ENCODE peak calls at places on chromosomes 4 and X, in seven cellular contexts. One of them, this sample, is unnamed.

GRCh38 chrX:18677140-18677834 is 5.4 kb upstream of the RS1 start:
- DNase-seq in GM23248: no peak
- DNase-seq in OCI-LY7: no peak
- DNase-seq in MM.1S: no peak
- DNase-seq in neural progenitor cell: no peak
- DNase-seq in GM23338: no peak
- DNase-seq in hepatocyte: no peak
- DNase-seq in this sample: no peak

GRCh38 chrX:9183481-9183880 is 149.6 kb upstream of the FAM9B start:
- DNase-seq in GM23338: no peak
- DNase-seq in MM.1S: no peak
- DNase-seq in OCI-LY7: no peak
- DNase-seq in neural progenitor cell: no peak
- DNase-seq in hepatocyte: no peak
- DNase-seq in GM23248: no peak
- DNase-seq in this sample: peak; percentile 76

GRCh38 chr4:29571322-29571721 is 1148.8 kb upstream of the PCDH7 start:
- DNase-seq in OCI-LY7: no peak
- DNase-seq in GM23248: no peak
- DNase-seq in neural progenitor cell: no peak
- DNase-seq in GM23338: no peak
- DNase-seq in MM.1S: no peak
- DNase-seq in hepatocyte: no peak
- DNase-seq in this sample: no peak

GRCh38 chr4:22969314-22969896 is 276.7 kb downstream of the GBA3 start:
- DNase-seq in neural progenitor cell: peak; percentile 32
- DNase-seq in GM23248: peak; percentile 25
- DNase-seq in hepatocyte: peak; percentile 30
- DNase-seq in OCI-LY7: no peak
- DNase-seq in GM23338: peak; percentile 3
- DNase-seq in MM.1S: no peak
- DNase-seq in this sample: peak; percentile 86

GRCh38 chr4:158870282-158871049 is 101.6 kb downstream of the FNIP2 start:
- DNase-seq in OCI-LY7: peak; percentile 49
- DNase-seq in MM.1S: no peak
- DNase-seq in neural progenitor cell: peak; percentile 63
- DNase-seq in hepatocyte: no peak
- DNase-seq in GM23248: no peak
- DNase-seq in GM23338: peak; percentile 72
- DNase-seq in this sample: no peak

GRCh38 chr4:151852202-151852601 is 91.4 kb upstream of the GATB start:
- DNase-seq in MM.1S: no peak
- DNase-seq in OCI-LY7: no peak
- DNase-seq in GM23338: no peak
- DNase-seq in neural progenitor cell: no peak
- DNase-seq in GM23248: no peak
- DNase-seq in hepatocyte: no peak
- DNase-seq in this sample: no peak

GRCh38 chr4:82899339-82899738 is 1.2 kb upstream of the THAP9 start:
- DNase-seq in hepatocyte: no peak
- DNase-seq in GM23248: peak; percentile 43
- DNase-seq in GM23338: no peak
- DNase-seq in neural progenitor cell: no peak
- DNase-seq in MM.1S: no peak
- DNase-seq in OCI-LY7: peak; percentile 33
- DNase-seq in this sample: no peak

GRCh38 chrX:39633293-39633692 is 464.5 kb downstream of the BCOR start:
- DNase-seq in neural progenitor cell: no peak
- DNase-seq in GM23248: peak; percentile 53
- DNase-seq in MM.1S: no peak
- DNase-seq in OCI-LY7: no peak
- DNase-seq in GM23338: no peak
- DNase-seq in hepatocyte: no peak
- DNase-seq in this sample: no peak

GRCh38 chrX:119685225-119686066 is 7.5 kb downstream of the SEPTIN6 start:
- DNase-seq in MM.1S: peak; percentile 82
- DNase-seq in hepatocyte: no peak
- DNase-seq in GM23338: no peak
- DNase-seq in OCI-LY7: peak; percentile 75
- DNase-seq in neural progenitor cell: no peak
- DNase-seq in GM23248: peak; percentile 60
- DNase-seq in this sample: no peak

GRCh38 chr4:104901438-104901837 is 245.2 kb upstream of the TET2 start:
- DNase-seq in neural progenitor cell: peak; percentile 43
- DNase-seq in GM23338: peak; percentile 45
- DNase-seq in GM23248: no peak
- DNase-seq in MM.1S: no peak
- DNase-seq in hepatocyte: peak; percentile 21
- DNase-seq in OCI-LY7: no peak
- DNase-seq in this sample: no peak
- TF ChIP-seq EZH2phosphoT487 in neural progenitor cell: no peak
- TF ChIP-seq EZH2phosphoT487 in GM23338: no peak
- TF ChIP-seq EZH2phosphoT487 in GM23248: no peak
- TF ChIP-seq EZH2phosphoT487 in MM.1S: no peak
- TF ChIP-seq EZH2phosphoT487 in hepatocyte: no peak
- TF ChIP-seq EZH2phosphoT487 in OCI-LY7: no peak
- TF ChIP-seq EZH2phosphoT487 in this sample: no peak

DNA sequence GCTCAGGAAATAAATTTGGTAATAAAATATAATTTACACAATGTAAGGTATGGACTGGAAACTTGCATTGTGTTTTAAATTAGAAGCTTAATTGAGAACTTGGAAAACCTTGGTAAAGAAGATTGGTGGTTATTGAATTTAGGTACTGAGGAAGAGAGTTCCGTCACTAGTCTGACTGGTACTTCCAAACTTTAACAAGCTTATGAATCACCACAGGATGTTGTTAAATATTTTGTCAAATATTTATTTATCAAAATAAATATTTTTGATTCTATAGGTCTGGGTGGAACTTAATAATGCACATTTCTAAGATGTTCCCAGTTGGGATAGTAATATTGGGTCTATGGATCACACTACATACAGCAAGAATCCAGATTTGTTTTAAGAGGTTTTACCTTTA is 992.2 kb downstream of the ARAP2 start:
- DNase-seq in MM.1S: no peak
- DNase-seq in GM23338: no peak
- DNase-seq in GM23248: no peak
- DNase-seq in hepatocyte: no peak
- DNase-seq in OCI-LY7: no peak
- DNase-seq in neural progenitor cell: no peak
- DNase-seq in this sample: peak; percentile 75
- TF ChIP-seq EZH2phosphoT487 in MM.1S: no peak
- TF ChIP-seq EZH2phosphoT487 in GM23338: no peak
- TF ChIP-seq EZH2phosphoT487 in GM23248: no peak
- TF ChIP-seq EZH2phosphoT487 in hepatocyte: no peak
- TF ChIP-seq EZH2phosphoT487 in OCI-LY7: no peak
- TF ChIP-seq EZH2phosphoT487 in neural progenitor cell: no peak
- TF ChIP-seq EZH2phosphoT487 in this sample: no peak

GRCh38 chrX:132388371-132388770 is 100.5 kb downstream of the MBNL3 start:
- DNase-seq in GM23338: no peak
- DNase-seq in OCI-LY7: no peak
- DNase-seq in hepatocyte: no peak
- DNase-seq in GM23248: no peak
- DNase-seq in MM.1S: no peak
- DNase-seq in neural progenitor cell: no peak
- DNase-seq in this sample: no peak
- TF ChIP-seq EZH2phosphoT487 in GM23338: no peak
- TF ChIP-seq EZH2phosphoT487 in OCI-LY7: no peak
- TF ChIP-seq EZH2phosphoT487 in hepatocyte: no peak
- TF ChIP-seq EZH2phosphoT487 in GM23248: no peak
- TF ChIP-seq EZH2phosphoT487 in MM.1S: no peak
- TF ChIP-seq EZH2phosphoT487 in neural progenitor cell: no peak
- TF ChIP-seq EZH2phosphoT487 in this sample: no peak

DNA sequence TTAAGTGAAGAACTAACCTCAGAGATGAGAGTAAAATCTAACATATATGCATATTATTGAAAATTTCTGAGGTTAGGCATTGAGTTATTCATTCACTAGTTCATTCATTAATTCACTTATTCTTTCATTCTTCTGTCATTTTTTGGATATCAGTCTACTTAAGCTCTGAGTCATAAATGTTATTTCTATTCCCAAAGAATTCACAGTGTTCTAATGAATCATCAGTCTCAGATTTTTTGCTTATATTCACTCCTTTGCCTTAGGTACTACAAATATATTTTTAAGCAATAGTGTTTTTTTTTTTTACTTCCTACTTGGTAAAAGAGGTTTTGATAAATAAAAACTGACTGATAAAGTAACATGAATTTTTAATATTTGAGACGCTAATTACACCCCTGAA is 95.2 kb upstream of the DKK2 start:
- DNase-seq in neural progenitor cell: no peak
- DNase-seq in GM23248: peak; percentile 72
- DNase-seq in hepatocyte: no peak
- DNase-seq in GM23338: no peak
- DNase-seq in OCI-LY7: no peak
- DNase-seq in MM.1S: no peak
- DNase-seq in this sample: no peak
- TF ChIP-seq EZH2phosphoT487 in neural progenitor cell: no peak
- TF ChIP-seq EZH2phosphoT487 in GM23248: no peak
- TF ChIP-seq EZH2phosphoT487 in hepatocyte: no peak
- TF ChIP-seq EZH2phosphoT487 in GM23338: no peak
- TF ChIP-seq EZH2phosphoT487 in OCI-LY7: no peak
- TF ChIP-seq EZH2phosphoT487 in MM.1S: no peak
- TF ChIP-seq EZH2phosphoT487 in this sample: no peak

DNA sequence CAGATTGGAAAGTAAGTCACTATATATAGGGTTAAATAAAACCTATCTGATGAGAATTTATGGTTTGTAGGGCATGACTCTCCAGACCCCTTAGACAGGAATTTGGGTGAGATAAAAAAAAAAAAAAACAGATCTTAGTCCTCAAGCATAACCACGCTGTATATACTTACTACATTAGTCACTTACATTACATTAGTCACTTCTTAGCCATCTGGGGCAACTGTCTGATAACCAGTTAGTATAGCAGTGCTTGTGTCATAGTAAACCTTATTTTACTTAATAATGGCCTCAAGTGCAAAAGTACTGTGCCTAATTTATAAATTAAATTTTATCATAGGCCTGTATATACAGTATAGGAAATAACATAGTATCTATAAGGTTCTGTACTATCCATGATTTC is 60.2 kb upstream of the RPS6KA6 start:
- DNase-seq in hepatocyte: no peak
- DNase-seq in MM.1S: no peak
- DNase-seq in GM23248: peak; percentile 73
- DNase-seq in OCI-LY7: no peak
- DNase-seq in GM23338: no peak
- DNase-seq in neural progenitor cell: no peak
- DNase-seq in this sample: peak; percentile 52
- TF ChIP-seq EZH2phosphoT487 in hepatocyte: no peak
- TF ChIP-seq EZH2phosphoT487 in MM.1S: no peak
- TF ChIP-seq EZH2phosphoT487 in GM23248: no peak
- TF ChIP-seq EZH2phosphoT487 in OCI-LY7: no peak
- TF ChIP-seq EZH2phosphoT487 in GM23338: no peak
- TF ChIP-seq EZH2phosphoT487 in neural progenitor cell: no peak
- TF ChIP-seq EZH2phosphoT487 in this sample: no peak

GRCh38 chrX:153641575-153642312 is 5.3 kb upstream of the DUSP9 start:
- DNase-seq in MM.1S: no peak
- DNase-seq in OCI-LY7: no peak
- DNase-seq in neural progenitor cell: peak; percentile 48
- DNase-seq in GM23248: no peak
- DNase-seq in GM23338: peak; percentile 37
- DNase-seq in hepatocyte: peak; percentile 37
- DNase-seq in this sample: no peak
- TF ChIP-seq EZH2phosphoT487 in MM.1S: no peak
- TF ChIP-seq EZH2phosphoT487 in OCI-LY7: no peak
- TF ChIP-seq EZH2phosphoT487 in neural progenitor cell: no peak
- TF ChIP-seq EZH2phosphoT487 in GM23248: no peak
- TF ChIP-seq EZH2phosphoT487 in GM23338: no peak
- TF ChIP-seq EZH2phosphoT487 in hepatocyte: no peak
- TF ChIP-seq EZH2phosphoT487 in this sample: no peak